ENCODE peak calls at places on chromosome 20, in eight cellular contexts. E is SK-N-SH, C is A549, S is HCT116, W is GM23338, V is HL-60, J is HepG2, H is GM12878. M is an unnamed sample.

GRCh38 chr20:57647933-57648785 is 27.9 kb upstream of the ZBP1 start:
- DNase-seq in E (peak; percentile 9), C (no peak), S (no peak), W (no peak), V (no peak), J (no peak), H (no peak), M (no peak)

GRCh38 chr20:46646659-46647380 is 4.4 kb downstream of the SLC13A3 start:
- DNase-seq in E (no peak), C (no peak), S (no peak), W (no peak), V (no peak), J (no peak), H (no peak), M (no peak)

GRCh38 chr20:51752343-51752951 is 15.7 kb downstream of the ATP9A start:
- DNase-seq in E (no peak), C (peak; percentile 72), S (no peak), W (no peak), V (no peak), J (peak; percentile 71), H (no peak), M (peak; percentile 85)

GRCh38 chr20:52104546-52105044 is 87.0 kb downstream of the ZFP64 start:
- DNase-seq in E (peak; percentile 46), C (peak; percentile 19), S (no peak), W (peak; percentile 88), V (no peak), J (no peak), H (no peak), M (no peak)

GRCh38 chr20:54611701-54612487 is 136.5 kb downstream of the DOK5 start:
- DNase-seq in E (no peak), C (no peak), S (no peak), W (no peak), V (no peak), J (no peak), H (no peak), M (no peak)

GRCh38 chr20:16803965-16804792 is 56.0 kb downstream of the OTOR start:
- DNase-seq in E (peak; percentile 67), C (peak; percentile 54), S (peak; percentile 21), W (peak; percentile 82), V (peak; percentile 33), J (peak; percentile 47), H (no peak), M (no peak)

GRCh38 chr20:62850333-62850974 is 11.2 kb downstream of the TCFL5 start:
- DNase-seq in E (no peak), C (no peak), S (no peak), W (peak; percentile 45), V (no peak), J (no peak), H (no peak), M (no peak)

GRCh38 chr20:40648505-40649072 is 40.4 kb downstream of the MAFB start:
- DNase-seq in E (peak; percentile 48), C (no peak), S (no peak), W (no peak), V (no peak), J (peak; percentile 49), H (no peak), M (no peak)

GRCh38 chr20:21622097-21622496 is 83.4 kb upstream of the PAX1 start:
- DNase-seq in E (no peak), C (no peak), S (no peak), W (no peak), V (no peak), J (no peak), H (no peak), M (no peak)

GRCh38 chr20:20214757-20215275 is 153.1 kb upstream of the INSM1 start:
- DNase-seq in E (no peak), C (no peak), S (no peak), W (peak; percentile 60), V (no peak), J (no peak), H (no peak), M (no peak)

GRCh38 chr20:47857142-47857993 is 72.1 kb upstream of the SULF2 start:
- DNase-seq in E (no peak), C (no peak), S (no peak), W (no peak), V (no peak), J (peak; percentile 26), H (no peak), M (no peak)

GRCh38 chr20:11810316-11811130 is 107.2 kb upstream of the BTBD3 start:
- DNase-seq in E (no peak), C (no peak), S (no peak), W (no peak), V (no peak), J (no peak), H (no peak), M (no peak)

GRCh38 chr20:50193169-50193850 is 2.7 kb downstream of the CEBPB start:
- DNase-seq in E (no peak), C (no peak), S (no peak), W (no peak), V (no peak), J (no peak), H (no peak), M (no peak)

GRCh38 chr20:33896509-33896908 is 85.4 kb downstream of the CHMP4B start:
- DNase-seq in E (no peak), C (no peak), S (no peak), W (no peak), V (no peak), J (no peak), H (no peak), M (no peak)

GRCh38 chr20:49132995-49133451 is 55.1 kb downstream of the STAU1 start:
- DNase-seq in E (peak; percentile 49), C (peak; percentile 73), S (peak; percentile 47), W (peak; percentile 79), V (peak; percentile 56), J (peak; percentile 83), H (peak; percentile 28), M (peak; percentile 18)

GRCh38 chr20:23596856-23597255 is 8.9 kb downstream of the CST9 start:
- DNase-seq in E (no peak), C (no peak), S (no peak), W (no peak), V (no peak), J (no peak), H (no peak), M (no peak)

GRCh38 chr20:17628101-17628841 is 53.8 kb downstream of the RRBP1 start:
- DNase-seq in E (no peak), C (no peak), S (no peak), W (no peak), V (no peak), J (no peak), H (no peak), M (no peak)

GRCh38 chr20:17828598-17829144 is 128.9 kb downstream of the BANF2 start:
- DNase-seq in E (no peak), C (no peak), S (no peak), W (no peak), V (no peak), J (no peak), H (no peak), M (no peak)

DNA sequence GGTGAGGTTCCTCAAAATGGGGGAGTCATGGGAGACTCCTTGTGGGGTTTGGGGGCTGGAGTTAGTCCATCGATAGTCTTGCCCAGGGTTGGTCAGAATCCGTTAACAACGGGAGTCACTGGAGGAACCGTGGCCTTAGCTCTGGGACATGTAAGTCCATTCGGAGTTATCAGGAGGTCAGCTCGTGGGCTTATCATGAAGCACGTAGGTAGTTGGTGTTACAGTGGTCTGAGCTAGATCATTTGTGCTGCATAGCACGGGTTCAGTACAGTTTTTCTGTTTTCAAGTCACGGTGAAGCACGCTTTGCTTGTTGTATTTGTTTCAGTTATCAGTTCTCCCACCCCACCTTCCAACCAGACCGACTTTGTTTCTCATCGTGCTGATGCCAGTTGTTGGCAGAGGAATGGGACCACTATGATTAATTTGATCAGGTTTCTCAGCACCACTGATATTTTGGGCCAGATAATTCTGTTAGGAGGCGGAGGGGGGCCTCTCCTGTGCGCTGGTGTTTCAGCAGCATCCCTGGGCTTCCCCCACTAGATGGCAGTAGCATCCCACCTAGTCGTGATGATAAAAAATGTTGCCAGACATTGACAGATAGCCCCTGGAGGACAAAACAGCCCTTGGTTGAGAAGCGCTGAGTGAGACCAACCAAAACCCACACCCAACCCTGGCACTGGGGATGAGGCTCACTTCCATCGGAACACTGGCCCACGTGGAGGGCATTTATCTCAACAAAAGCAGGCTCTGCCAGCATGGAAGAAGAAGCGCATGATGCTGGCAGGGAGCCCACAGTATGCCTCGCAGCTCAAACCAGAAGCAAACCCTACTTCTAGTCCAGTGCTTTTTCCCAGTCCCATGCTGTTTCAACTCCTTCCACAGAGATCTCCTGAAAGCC is 2.2 kb upstream of the APMAP start:
- DNase-seq in E (peak; percentile 81), C (peak; percentile 76), S (peak; percentile 55), W (peak; percentile 89), V (peak; percentile 76), J (peak; percentile 85), H (peak; percentile 45), M (no peak)
- H3K27ac ChIP-seq in E (no peak overlapping the region), C (peak overlapping the region; percentile 95), S (no peak overlapping the region), W (no peak overlapping the region), V (no peak overlapping the region), J (no peak overlapping the region), H (no peak overlapping the region), M (peak overlapping the region; percentile 99)

GRCh38 chr20:37379967-37380828 is 34.3 kb downstream of the SRC start:
- DNase-seq in E (peak; percentile 3), C (peak; percentile 96), S (no peak), W (no peak), V (no peak), J (peak; percentile 97), H (no peak), M (no peak)
- TF ChIP-seq REST in E (no peak), C (no peak), S (no peak), W (no peak), V (no peak), J (no peak), H (no peak), M (no peak)

DNA sequence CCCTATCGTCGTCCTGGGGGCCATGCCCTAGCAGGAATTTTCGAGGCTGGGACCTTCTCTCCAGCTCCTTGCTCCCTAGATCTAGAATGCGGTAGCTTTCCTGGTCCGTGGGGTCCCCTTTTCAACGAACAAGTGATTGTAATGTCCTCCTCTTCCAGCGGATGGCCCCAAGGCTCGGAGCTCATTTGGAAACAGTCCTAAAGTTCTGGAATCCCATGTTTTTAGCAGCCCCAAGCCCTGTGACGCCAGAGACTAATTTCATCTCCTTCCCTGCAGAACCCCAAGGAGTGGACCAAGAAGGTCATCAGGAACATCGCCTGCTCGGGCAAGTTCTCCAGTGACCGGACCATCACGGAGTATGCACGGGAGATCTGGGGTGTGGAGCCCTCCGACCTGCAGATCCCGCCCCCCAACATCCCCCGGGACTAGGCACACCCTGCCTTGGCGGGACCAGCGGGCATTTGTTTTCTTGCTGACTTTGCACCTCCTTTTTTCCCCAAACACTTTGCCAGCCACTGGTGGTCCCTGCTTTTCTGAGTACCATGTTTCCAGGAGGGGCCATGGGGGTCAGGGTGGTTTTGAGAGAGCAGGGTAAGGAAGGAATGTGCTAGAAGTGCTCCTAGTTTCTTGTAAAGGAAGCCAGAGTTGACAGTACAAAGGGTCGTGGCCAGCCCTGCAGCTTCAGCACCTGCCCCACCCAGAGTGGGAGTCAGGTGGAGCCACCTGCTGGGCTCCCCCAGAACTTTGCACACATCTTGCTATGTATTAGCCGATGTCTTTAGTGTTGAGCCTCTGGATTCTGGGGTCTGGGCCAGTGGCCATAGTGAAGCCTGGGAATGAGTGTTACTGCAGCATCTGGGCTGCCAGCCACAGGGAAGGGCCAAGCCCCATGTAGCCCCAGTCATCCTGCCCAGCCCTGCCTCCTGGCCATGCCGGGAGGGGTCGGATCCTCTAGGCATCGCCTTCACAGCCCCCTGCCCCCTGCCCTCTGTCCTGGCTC is 48.5 kb downstream of the PYGB start:
- DNase-seq in E (no peak), C (peak; percentile 54), S (no peak), W (peak; percentile 47), V (peak; percentile 14), J (peak; percentile 50), H (no peak), M (no peak)
- H3K27ac ChIP-seq in E (no peak overlapping the region), C (peak overlapping the region; percentile 79), S (peak overlapping the region; percentile 57), W (peak overlapping the region; percentile 50), V (no peak overlapping the region), J (no peak overlapping the region), H (peak overlapping the region; percentile 98), M (peak overlapping the region; percentile 79)

GRCh38 chr20:58897493-58897892 is 45.0 kb downstream of the GNAS start:
- DNase-seq in E (no peak), C (no peak), S (no peak), W (no peak), V (no peak), J (no peak), H (no peak), M (no peak)
- TF ChIP-seq REST in E (no peak), C (no peak), S (no peak), W (no peak), V (no peak), J (no peak), H (no peak), M (no peak)